ENCODE peak calls at places on chromosomes 7 and 10, in six cellular contexts. U is astrocyte, Y is fibroblast of lung, R is HCT116, K is GM23338, V is H9. A is an unnamed sample.

GRCh38 chr7:106050743-106051110 is 61.4 kb downstream of the SYPL1 start:
- DNase-seq in U (peak; percentile 52), Y (peak; percentile 52), R (no peak), K (no peak), V (no peak), A (no peak)

GRCh38 chr7:81594767-81595166 is 175.1 kb downstream of the HGF start:
- DNase-seq in U (peak; percentile 64), Y (peak; percentile 77), R (no peak), K (no peak), V (no peak), A (no peak)

GRCh38 chr7:135994466-135995205 is 17.5 kb upstream of the MTPN start:
- DNase-seq in U (peak; percentile 86), Y (no peak), R (no peak), K (no peak), V (no peak), A (no peak)

GRCh38 chr10:119686465-119687191 is 35.4 kb downstream of the BAG3 start:
- DNase-seq in U (peak; percentile 93), Y (peak; percentile 84), R (peak; percentile 75), K (peak; percentile 92), V (peak; percentile 86), A (peak; percentile 92)

GRCh38 chr7:88357295-88357694 is 50.6 kb upstream of the STEAP4 start:
- DNase-seq in U (peak; percentile 6), Y (peak; percentile 2), R (no peak), K (peak; percentile 27), V (no peak), A (peak; percentile 34)

GRCh38 chr7:155665957-155666287 is 21.5 kb downstream of the RBM33 start:
- DNase-seq in U (peak; percentile 88), Y (peak; percentile 87), R (no peak), K (no peak), V (no peak), A (no peak)

GRCh38 chr7:2129376-2130375 is 103.1 kb downstream of the MAD1L1 start:
- DNase-seq in U (no peak), Y (no peak), R (no peak), K (no peak), V (no peak), A (no peak)

GRCh38 chr10:26478061-26478460 is 39.9 kb downstream of the APBB1IP start:
- DNase-seq in U (no peak), Y (no peak), R (no peak), K (no peak), V (no peak), A (no peak)

GRCh38 chr10:96415896-96416554 is 57.2 kb upstream of the OPALIN start:
- DNase-seq in U (peak; percentile 25), Y (no peak), R (no peak), K (no peak), V (no peak), A (no peak)

GRCh38 chr7:13851756-13852155 is 137.7 kb downstream of the ETV1 start:
- DNase-seq in U (peak; percentile 71), Y (peak; percentile 58), R (no peak), K (peak; percentile 34), V (no peak), A (peak; percentile 89)

GRCh38 chr7:7519528-7519927 is 16.1 kb downstream of the COL28A1 start:
- DNase-seq in U (no peak), Y (no peak), R (no peak), K (no peak), V (no peak), A (no peak)

GRCh38 chr10:102266670-102267069 is 21.3 kb downstream of the GBF1 start:
- DNase-seq in U (no peak), Y (no peak), R (no peak), K (no peak), V (no peak), A (no peak)

GRCh38 chr7:55928006-55928767 is 23.5 kb upstream of the MRPS17 start:
- DNase-seq in U (no peak), Y (no peak), R (no peak), K (no peak), V (no peak), A (no peak)
- H3K4me2 ChIP-seq in U (no peak overlapping the region), Y (no peak overlapping the region), R (no peak overlapping the region), K (no peak overlapping the region), V (no peak overlapping the region), A (no peak overlapping the region)

GRCh38 chr7:142806021-142806353 is 35.2 kb downstream of the PRSS2 start:
- DNase-seq in U (no peak), Y (no peak), R (no peak), K (no peak), V (no peak), A (no peak)
- H3K4me2 ChIP-seq in U (no peak overlapping the region), Y (no peak overlapping the region), R (no peak overlapping the region), K (no peak overlapping the region), V (no peak overlapping the region), A (no peak overlapping the region)

GRCh38 chr7:144547888-144548287 is 144.4 kb upstream of the NOBOX start:
- DNase-seq in U (no peak), Y (no peak), R (no peak), K (no peak), V (no peak), A (no peak)
- H3K4me2 ChIP-seq in U (no peak overlapping the region), Y (no peak overlapping the region), R (no peak overlapping the region), K (no peak overlapping the region), V (no peak overlapping the region), A (no peak overlapping the region)

DNA sequence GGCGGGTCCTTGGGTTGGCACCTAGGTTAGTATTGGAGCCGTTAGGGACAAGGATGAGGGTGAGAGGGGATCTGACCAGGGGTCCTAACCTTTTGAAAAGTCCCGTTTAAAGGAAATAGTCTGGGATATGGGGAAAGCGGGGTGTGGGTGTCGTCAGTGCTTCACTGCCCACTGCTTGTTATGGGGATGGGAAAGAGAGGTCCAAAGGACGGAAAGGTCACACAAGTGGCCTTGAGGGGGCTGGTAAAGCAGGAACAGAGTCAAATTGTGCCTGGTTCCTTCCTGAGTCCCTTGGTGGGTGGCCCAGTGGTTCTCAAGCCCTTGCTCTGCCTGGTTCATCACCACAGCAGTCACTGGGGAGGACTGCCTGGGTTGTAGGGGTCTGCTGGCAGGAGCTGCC is 2.6 kb upstream of the ZNF775 start:
- DNase-seq in U (no peak), Y (no peak), R (no peak), K (no peak), V (no peak), A (no peak)
- H3K4me2 ChIP-seq in U (no peak overlapping the region), Y (no peak overlapping the region), R (no peak overlapping the region), K (peak overlapping the region; percentile 43), V (no peak overlapping the region), A (no peak overlapping the region)

GRCh38 chr7:70893985-70894722 is 237.8 kb upstream of the GALNT17 start:
- DNase-seq in U (no peak), Y (no peak), R (no peak), K (peak; percentile 90), V (peak; percentile 80), A (peak; percentile 75)

GRCh38 chr7:70893422-70893821 is 238.5 kb upstream of the GALNT17 start:
- DNase-seq in U (no peak), Y (no peak), R (no peak), K (no peak), V (peak; percentile 63), A (no peak)

GRCh38 chr7:70886547-70886946 is 245.4 kb upstream of the GALNT17 start:
- DNase-seq in U (no peak), Y (no peak), R (no peak), K (peak; percentile 48), V (no peak), A (peak; percentile 97)

GRCh38 chr7:70887186-70887585 is 244.8 kb upstream of the GALNT17 start:
- DNase-seq in U (no peak), Y (no peak), R (no peak), K (no peak), V (no peak), A (peak; percentile 53)

GRCh38 chr7:70890147-70890969 is 241.6 kb upstream of the GALNT17 start:
- DNase-seq in U (no peak), Y (no peak), R (no peak), K (peak; percentile 39), V (no peak), A (no peak)
- H3K4me2 ChIP-seq in U (no peak overlapping the region), Y (no peak overlapping the region), R (no peak overlapping the region), K (no peak overlapping the region), V (no peak overlapping the region), A (no peak overlapping the region)

A was measured in mesendoderm.